ENCODE peak calls at places on chromosome 1, in five cellular contexts. One of them, this sample, is unnamed. For H3K36me3, the result is how much of the 10 kb centered on the place peaks cover.

GRCh38 chr1:114353233-114353632 is 157.8 kb downstream of the TRIM33 start:
- DNase-seq in cardiac muscle cell: peak
- DNase-seq in right lobe of liver: no peak
- DNase-seq in naive thymus-derived CD4-positive, alpha-beta T cell: no peak
- DNase-seq in SJSA1: no peak
- DNase-seq in this sample: peak

GRCh38 chr1:223137402-223138100 is 5.5 kb downstream of the TLR5 start:
- DNase-seq in right lobe of liver: peak
- DNase-seq in naive thymus-derived CD4-positive, alpha-beta T cell: no peak
- DNase-seq in SJSA1: no peak
- DNase-seq in cardiac muscle cell: no peak
- DNase-seq in this sample: peak

GRCh38 chr1:17250601-17251000 is 1.7 kb downstream of the PADI3 start:
- DNase-seq in SJSA1: no peak
- DNase-seq in cardiac muscle cell: no peak
- DNase-seq in right lobe of liver: no peak
- DNase-seq in naive thymus-derived CD4-positive, alpha-beta T cell: no peak
- DNase-seq in this sample: no peak

GRCh38 chr1:58529288-58529687 is 17.2 kb downstream of the OMA1 start:
- DNase-seq in cardiac muscle cell: no peak
- DNase-seq in SJSA1: no peak
- DNase-seq in naive thymus-derived CD4-positive, alpha-beta T cell: no peak
- DNase-seq in right lobe of liver: no peak
- DNase-seq in this sample: no peak

GRCh38 chr1:246004281-246004680 is 502.8 kb downstream of the SMYD3 start:
- DNase-seq in naive thymus-derived CD4-positive, alpha-beta T cell: no peak
- DNase-seq in cardiac muscle cell: no peak
- DNase-seq in right lobe of liver: no peak
- DNase-seq in SJSA1: no peak
- DNase-seq in this sample: no peak

GRCh38 chr1:2968471-2968881 is 52.8 kb upstream of the ACTRT2 start:
- DNase-seq in naive thymus-derived CD4-positive, alpha-beta T cell: no peak
- DNase-seq in cardiac muscle cell: no peak
- DNase-seq in SJSA1: no peak
- DNase-seq in right lobe of liver: peak
- DNase-seq in this sample: no peak

GRCh38 chr1:199335496-199335895 is 692.0 kb upstream of the NR5A2 start:
- DNase-seq in SJSA1: no peak
- DNase-seq in cardiac muscle cell: no peak
- DNase-seq in naive thymus-derived CD4-positive, alpha-beta T cell: no peak
- DNase-seq in right lobe of liver: no peak
- DNase-seq in this sample: no peak

GRCh38 chr1:212097360-212097759 is 61.8 kb downstream of the DTL start:
- DNase-seq in cardiac muscle cell: no peak
- DNase-seq in naive thymus-derived CD4-positive, alpha-beta T cell: no peak
- DNase-seq in right lobe of liver: no peak
- DNase-seq in SJSA1: no peak
- DNase-seq in this sample: no peak

GRCh38 chr1:72670902-72671301 is 388.6 kb upstream of the NEGR1 start:
- DNase-seq in SJSA1: no peak
- DNase-seq in cardiac muscle cell: no peak
- DNase-seq in right lobe of liver: no peak
- DNase-seq in naive thymus-derived CD4-positive, alpha-beta T cell: no peak
- DNase-seq in this sample: no peak

GRCh38 chr1:17553970-17554369 is 14.5 kb downstream of the ARHGEF10L start:
- DNase-seq in right lobe of liver: no peak
- DNase-seq in SJSA1: peak
- DNase-seq in cardiac muscle cell: no peak
- DNase-seq in naive thymus-derived CD4-positive, alpha-beta T cell: no peak
- DNase-seq in this sample: no peak

GRCh38 chr1:114342376-114342775 is 168.6 kb downstream of the TRIM33 start:
- DNase-seq in right lobe of liver: no peak
- DNase-seq in cardiac muscle cell: no peak
- DNase-seq in naive thymus-derived CD4-positive, alpha-beta T cell: peak
- DNase-seq in SJSA1: no peak
- DNase-seq in this sample: no peak

GRCh38 chr1:2233468-2233867 is 5.3 kb downstream of the SKI start:
- DNase-seq in SJSA1: no peak
- DNase-seq in cardiac muscle cell: no peak
- DNase-seq in right lobe of liver: no peak
- DNase-seq in naive thymus-derived CD4-positive, alpha-beta T cell: no peak
- DNase-seq in this sample: no peak

GRCh38 chr1:1206376-1207253 is at the start of gene TNFRSF18:
- DNase-seq in naive thymus-derived CD4-positive, alpha-beta T cell: no peak
- DNase-seq in SJSA1: no peak
- DNase-seq in cardiac muscle cell: peak
- DNase-seq in right lobe of liver: no peak
- DNase-seq in this sample: no peak

GRCh38 chr1:34701326-34702129 is 53.3 kb upstream of the GJB5 start:
- DNase-seq in naive thymus-derived CD4-positive, alpha-beta T cell: no peak
- DNase-seq in cardiac muscle cell: no peak
- DNase-seq in SJSA1: no peak
- DNase-seq in right lobe of liver: no peak
- DNase-seq in this sample: no peak

GRCh38 chr1:155591770-155592169 is 18.2 kb upstream of the MSTO1 start:
- DNase-seq in SJSA1: peak
- DNase-seq in right lobe of liver: no peak
- DNase-seq in naive thymus-derived CD4-positive, alpha-beta T cell: peak
- DNase-seq in cardiac muscle cell: peak
- DNase-seq in this sample: no peak

GRCh38 chr1:113813218-113813617 is 942 bp upstream of the RSBN1 start:
- DNase-seq in SJSA1: no peak
- DNase-seq in cardiac muscle cell: no peak
- DNase-seq in right lobe of liver: no peak
- DNase-seq in naive thymus-derived CD4-positive, alpha-beta T cell: no peak
- DNase-seq in this sample: no peak

GRCh38 chr1:245810181-245810727 is 655.5 kb downstream of the KIF26B start:
- DNase-seq in SJSA1: no peak
- DNase-seq in cardiac muscle cell: no peak
- DNase-seq in naive thymus-derived CD4-positive, alpha-beta T cell: no peak
- DNase-seq in right lobe of liver: no peak
- DNase-seq in this sample: peak

GRCh38 chr1:76250317-76250716 is 175.8 kb downstream of the ST6GALNAC3 start:
- DNase-seq in right lobe of liver: no peak
- DNase-seq in naive thymus-derived CD4-positive, alpha-beta T cell: no peak
- DNase-seq in SJSA1: no peak
- DNase-seq in cardiac muscle cell: no peak
- DNase-seq in this sample: no peak

GRCh38 chr1:21232044-21232443 is 55.3 kb upstream of the EIF4G3 start:
- DNase-seq in naive thymus-derived CD4-positive, alpha-beta T cell: peak
- DNase-seq in cardiac muscle cell: peak
- DNase-seq in SJSA1: peak
- DNase-seq in right lobe of liver: no peak
- DNase-seq in this sample: peak

GRCh38 chr1:112706505-112707216 is at the start of gene RHOC:
- DNase-seq in naive thymus-derived CD4-positive, alpha-beta T cell: no peak
- DNase-seq in cardiac muscle cell: peak
- DNase-seq in right lobe of liver: peak
- DNase-seq in SJSA1: peak
- DNase-seq in this sample: peak

GRCh38 chr1:6825828-6826227 is 40.6 kb downstream of the CAMTA1 start:
- DNase-seq in SJSA1: no peak
- DNase-seq in naive thymus-derived CD4-positive, alpha-beta T cell: no peak
- DNase-seq in right lobe of liver: no peak
- DNase-seq in cardiac muscle cell: no peak
- DNase-seq in this sample: no peak

GRCh38 chr1:36920371-36920770 is 113.9 kb downstream of the GRIK3 start:
- DNase-seq in right lobe of liver: no peak
- DNase-seq in naive thymus-derived CD4-positive, alpha-beta T cell: no peak
- DNase-seq in cardiac muscle cell: no peak
- DNase-seq in SJSA1: no peak
- DNase-seq in this sample: no peak

GRCh38 chr1:1610796-1611597 is 4.3 kb upstream of the MIB2 start:
- DNase-seq in naive thymus-derived CD4-positive, alpha-beta T cell: no peak
- DNase-seq in cardiac muscle cell: no peak
- DNase-seq in SJSA1: no peak
- DNase-seq in right lobe of liver: no peak
- DNase-seq in this sample: peak

GRCh38 chr1:174550296-174550695 is 102.5 kb downstream of the GPR52 start:
- DNase-seq in SJSA1: no peak
- DNase-seq in naive thymus-derived CD4-positive, alpha-beta T cell: no peak
- DNase-seq in right lobe of liver: no peak
- DNase-seq in cardiac muscle cell: no peak
- DNase-seq in this sample: no peak

GRCh38 chr1:155128755-155129473 is 1.2 kb downstream of the EFNA1 start:
- DNase-seq in cardiac muscle cell: no peak
- DNase-seq in naive thymus-derived CD4-positive, alpha-beta T cell: peak
- DNase-seq in right lobe of liver: peak
- DNase-seq in SJSA1: no peak
- DNase-seq in this sample: no peak

GRCh38 chr1:149843302-149844041 is 55.9 kb upstream of the BOLA1 start:
- DNase-seq in naive thymus-derived CD4-positive, alpha-beta T cell: no peak
- DNase-seq in right lobe of liver: no peak
- DNase-seq in SJSA1: peak
- DNase-seq in cardiac muscle cell: peak
- DNase-seq in this sample: no peak

GRCh38 chr1:55724551-55725325 is 509.6 kb upstream of the USP24 start:
- DNase-seq in right lobe of liver: no peak
- DNase-seq in naive thymus-derived CD4-positive, alpha-beta T cell: no peak
- DNase-seq in SJSA1: peak
- DNase-seq in cardiac muscle cell: no peak
- DNase-seq in this sample: no peak

GRCh38 chr1:218468707-218469106 is 123.6 kb downstream of the TGFB2 start:
- DNase-seq in right lobe of liver: no peak
- DNase-seq in cardiac muscle cell: no peak
- DNase-seq in SJSA1: no peak
- DNase-seq in naive thymus-derived CD4-positive, alpha-beta T cell: no peak
- DNase-seq in this sample: no peak

GRCh38 chr1:151942882-151943281 is 33.6 kb upstream of the THEM4 start:
- DNase-seq in cardiac muscle cell: no peak
- DNase-seq in SJSA1: no peak
- DNase-seq in naive thymus-derived CD4-positive, alpha-beta T cell: no peak
- DNase-seq in right lobe of liver: no peak
- DNase-seq in this sample: no peak

GRCh38 chr1:197391303-197392226 is 123.5 kb downstream of the CRB1 start:
- DNase-seq in SJSA1: no peak
- DNase-seq in cardiac muscle cell: no peak
- DNase-seq in naive thymus-derived CD4-positive, alpha-beta T cell: peak
- DNase-seq in right lobe of liver: no peak
- DNase-seq in this sample: no peak

GRCh38 chr1:78522136-78522535 is 31.4 kb downstream of the PTGFR start:
- DNase-seq in right lobe of liver: no peak
- DNase-seq in SJSA1: no peak
- DNase-seq in naive thymus-derived CD4-positive, alpha-beta T cell: no peak
- DNase-seq in cardiac muscle cell: no peak
- DNase-seq in this sample: no peak

GRCh38 chr1:40067023-40067422 is 26.5 kb downstream of the CAP1 start:
- DNase-seq in cardiac muscle cell: no peak
- DNase-seq in right lobe of liver: no peak
- DNase-seq in SJSA1: no peak
- DNase-seq in naive thymus-derived CD4-positive, alpha-beta T cell: no peak
- DNase-seq in this sample: no peak

GRCh38 chr1:40073062-40073461 is 24.0 kb downstream of the PPT1 start:
- DNase-seq in cardiac muscle cell: no peak
- DNase-seq in naive thymus-derived CD4-positive, alpha-beta T cell: no peak
- DNase-seq in right lobe of liver: no peak
- DNase-seq in SJSA1: no peak
- DNase-seq in this sample: no peak

GRCh38 chr1:40076895-40077312 is 20.1 kb downstream of the PPT1 start:
- DNase-seq in naive thymus-derived CD4-positive, alpha-beta T cell: no peak
- DNase-seq in right lobe of liver: no peak
- DNase-seq in cardiac muscle cell: no peak
- DNase-seq in SJSA1: no peak
- DNase-seq in this sample: no peak

GRCh38 chr1:40075251-40075650 is 21.8 kb downstream of the PPT1 start:
- DNase-seq in right lobe of liver: no peak
- DNase-seq in cardiac muscle cell: no peak
- DNase-seq in SJSA1: no peak
- DNase-seq in naive thymus-derived CD4-positive, alpha-beta T cell: no peak
- DNase-seq in this sample: no peak

DNA sequence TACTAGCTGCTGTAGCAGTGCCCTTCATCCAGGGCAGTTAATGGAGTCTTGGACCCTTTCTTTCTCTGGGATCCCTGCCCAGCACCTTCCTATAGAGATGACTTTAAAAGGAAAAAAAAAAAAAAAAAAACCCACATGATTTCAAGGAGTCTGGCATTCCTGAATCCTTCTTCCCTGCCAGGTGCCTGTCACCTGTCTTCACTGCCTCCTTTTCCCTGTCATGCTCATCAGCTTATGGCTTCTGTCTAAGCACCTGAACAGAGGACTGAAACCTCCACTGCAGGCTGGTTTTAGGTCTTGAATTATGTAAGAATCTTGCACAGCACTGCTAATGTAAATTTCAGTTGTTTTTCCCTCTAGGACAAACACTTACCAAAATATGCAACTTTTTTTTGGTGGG is 24.9 kb downstream of the PPT1 start:
- DNase-seq in naive thymus-derived CD4-positive, alpha-beta T cell: no peak
- DNase-seq in cardiac muscle cell: no peak
- DNase-seq in SJSA1: no peak
- DNase-seq in right lobe of liver: no peak
- DNase-seq in this sample: no peak
- H3K36me3 ChIP-seq in naive thymus-derived CD4-positive, alpha-beta T cell: half or more
- H3K36me3 ChIP-seq in cardiac muscle cell: half or more
- H3K36me3 ChIP-seq in SJSA1: half or more
- H3K36me3 ChIP-seq in right lobe of liver: under half
- H3K36me3 ChIP-seq in this sample: under half

DNA sequence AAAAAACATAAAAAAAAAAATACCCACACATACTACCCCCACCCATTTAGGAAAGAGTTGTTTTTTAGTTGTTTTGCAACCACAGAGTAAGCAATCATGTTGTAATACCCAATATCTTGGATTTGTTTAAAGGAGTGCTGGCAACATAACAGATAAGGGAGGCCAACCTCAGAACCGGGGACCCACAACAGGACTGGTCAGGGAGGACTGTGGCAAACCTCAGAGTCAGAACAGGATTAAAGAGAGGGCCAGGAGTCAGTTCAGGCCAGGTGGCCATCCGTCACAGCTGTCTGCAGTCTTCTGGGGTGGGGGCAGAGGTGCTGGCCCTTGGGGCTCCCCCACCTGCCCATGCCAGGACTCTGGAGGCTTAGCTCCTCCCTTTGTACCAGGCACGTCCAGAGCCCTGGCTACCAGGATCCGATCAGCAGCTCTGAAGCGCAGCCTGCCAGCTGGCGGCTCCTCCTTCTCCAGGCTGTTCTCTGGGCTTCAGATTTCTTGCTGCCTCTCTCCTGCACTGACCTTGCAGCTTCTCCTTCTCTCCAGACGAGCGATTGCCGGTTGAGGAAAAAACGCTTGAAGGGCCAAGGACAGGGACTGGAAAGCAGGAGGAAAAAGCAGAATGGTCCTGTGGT is 7.9 kb downstream of the H6PD start:
- DNase-seq in naive thymus-derived CD4-positive, alpha-beta T cell: no peak
- DNase-seq in SJSA1: no peak
- DNase-seq in right lobe of liver: peak
- DNase-seq in cardiac muscle cell: no peak
- DNase-seq in this sample: peak
- H3K27ac ChIP-seq in naive thymus-derived CD4-positive, alpha-beta T cell: no peak
- H3K27ac ChIP-seq in SJSA1: no peak
- H3K27ac ChIP-seq in right lobe of liver: peak
- H3K27ac ChIP-seq in cardiac muscle cell: peak
- H3K27ac ChIP-seq in this sample: peak

GRCh38 chr1:236545621-236546169 is 21.9 kb downstream of the LGALS8 start:
- DNase-seq in naive thymus-derived CD4-positive, alpha-beta T cell: no peak
- DNase-seq in SJSA1: no peak
- DNase-seq in cardiac muscle cell: no peak
- DNase-seq in right lobe of liver: no peak
- DNase-seq in this sample: no peak
- H3K36me3 ChIP-seq in naive thymus-derived CD4-positive, alpha-beta T cell: under half
- H3K36me3 ChIP-seq in SJSA1: half or more
- H3K36me3 ChIP-seq in cardiac muscle cell: under half
- H3K36me3 ChIP-seq in right lobe of liver: under half
- H3K36me3 ChIP-seq in this sample: half or more

GRCh38 chr1:201341377-201341776 is 36.1 kb downstream of the TNNT2 start:
- DNase-seq in right lobe of liver: no peak
- DNase-seq in naive thymus-derived CD4-positive, alpha-beta T cell: no peak
- DNase-seq in cardiac muscle cell: no peak
- DNase-seq in SJSA1: no peak
- DNase-seq in this sample: no peak
- H3K27ac ChIP-seq in right lobe of liver: no peak
- H3K27ac ChIP-seq in naive thymus-derived CD4-positive, alpha-beta T cell: no peak
- H3K27ac ChIP-seq in cardiac muscle cell: no peak
- H3K27ac ChIP-seq in SJSA1: no peak
- H3K27ac ChIP-seq in this sample: no peak